ENCODE peak calls at places on chromosomes 2 and 18, in seven cellular contexts. Y is neuronal stem cell, S is IMR-90, D is H9, A is mesenchymal stem cell, W is trophoblast cell, O is H1. H is an unnamed sample.

GRCh38 chr2:96697476-96697875 is 42.4 kb downstream of the LMAN2L start:
- DNase-seq in O (no peak), S (no peak), Y (no peak), A (no peak), W (no peak), D (no peak), H (no peak)

GRCh38 chr2:96942907-96943632 is 43.3 kb downstream of the FAM178B start:
- DNase-seq in O (no peak), D (no peak), W (no peak), A (no peak), S (no peak), Y (no peak), H (no peak)

GRCh38 chr2:231170058-231170457 is 28.4 kb upstream of the ARMC9 start:
- DNase-seq in O (no peak), A (no peak), S (peak; percentile 52), D (no peak), Y (no peak), W (no peak), H (no peak)

GRCh38 chr2:64485961-64486360 is 32.0 kb downstream of the LGALSL start:
- DNase-seq in A (peak; percentile 17), W (no peak), D (no peak), S (no peak), O (no peak), Y (no peak), H (no peak)

GRCh38 chr2:219483451-219484342 is 15.0 kb upstream of the GMPPA start:
- DNase-seq in W (peak; percentile 27), Y (no peak), O (peak; percentile 72), D (no peak), S (no peak), A (no peak), H (no peak)

GRCh38 chr2:10347559-10347941 is 44.8 kb downstream of the HPCAL1 start:
- DNase-seq in O (no peak), Y (no peak), D (no peak), W (no peak), A (no peak), S (no peak), H (no peak)

GRCh38 chr18:63785031-63785430 is 9.8 kb downstream of the SERPINB7 start:
- DNase-seq in A (no peak), S (no peak), O (no peak), W (no peak), D (no peak), Y (no peak), H (no peak)

GRCh38 chr2:48568551-48568950 is 38.6 kb downstream of the STON1 start:
- DNase-seq in A (no peak), O (no peak), W (no peak), S (no peak), Y (no peak), D (no peak), H (no peak)

GRCh38 chr18:37717656-37718055 is 152.1 kb upstream of the CELF4 start:
- DNase-seq in O (no peak), W (no peak), D (no peak), Y (no peak), A (no peak), S (no peak), H (no peak)

GRCh38 chr2:181235683-181236459 is 221.3 kb upstream of the ITGA4 start:
- DNase-seq in S (no peak), A (no peak), D (no peak), W (no peak), O (no peak), Y (no peak), H (no peak)

GRCh38 chr2:138507267-138507666 is 5.7 kb downstream of the SPOPL start:
- DNase-seq in W (no peak), A (no peak), S (no peak), D (no peak), Y (no peak), O (no peak), H (no peak)

GRCh38 chr18:25604231-25604908 is 252.4 kb upstream of the ZNF521 start:
- DNase-seq in O (no peak), W (no peak), Y (no peak), A (no peak), D (no peak), S (no peak), H (no peak)
- H2BK5ac ChIP-seq in O (no peak overlapping the region), W (no peak overlapping the region), Y (no peak overlapping the region), A (no peak overlapping the region), D (no peak overlapping the region), S (no peak overlapping the region), H (no peak overlapping the region)

GRCh38 chr2:184815824-184816223 is 217.5 kb downstream of the ZNF804A start:
- DNase-seq in Y (no peak), D (no peak), A (no peak), W (no peak), O (no peak), S (no peak), H (no peak)

GRCh38 chr2:184814428-184814827 is 216.1 kb downstream of the ZNF804A start:
- DNase-seq in W (no peak), O (no peak), S (no peak), Y (no peak), A (no peak), D (no peak), H (peak; percentile 33)
- H3K4me2 ChIP-seq in W (no peak overlapping the region), O (no peak overlapping the region), S (no peak overlapping the region), Y (no peak overlapping the region), A (no peak overlapping the region), D (no peak overlapping the region), H (no peak overlapping the region)

GRCh38 chr2:33785201-33786106 is 186.4 kb upstream of the FAM98A start:
- DNase-seq in A (no peak), O (no peak), W (no peak), Y (no peak), D (no peak), S (peak; percentile 10), H (no peak)
- H2BK5ac ChIP-seq in A (no peak overlapping the region), O (no peak overlapping the region), W (no peak overlapping the region), Y (no peak overlapping the region), D (no peak overlapping the region), S (no peak overlapping the region), H (no peak overlapping the region)

DNA sequence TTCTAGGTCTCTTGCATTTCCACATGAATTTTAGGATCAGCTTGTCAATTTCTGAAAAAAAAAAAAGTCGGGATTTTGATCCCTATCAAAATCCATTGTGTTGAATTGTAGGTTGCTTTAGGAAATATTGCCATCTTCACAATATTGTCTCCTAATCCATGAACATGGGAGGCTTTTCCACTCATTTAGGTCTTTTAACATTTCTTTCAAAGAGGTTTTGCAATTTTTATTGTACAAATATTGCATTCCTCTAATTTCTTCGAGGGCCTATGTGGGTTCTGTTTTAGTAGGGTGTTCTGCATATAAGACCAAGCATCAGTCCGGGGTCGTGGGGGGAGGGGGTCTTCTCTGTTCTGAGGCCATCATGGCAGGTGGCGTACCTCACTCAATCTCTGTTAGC is 725 bp upstream of the LAMA3 start:
- DNase-seq in Y (no peak), O (no peak), A (no peak), D (no peak), W (no peak), S (no peak), H (no peak)
- H3K4me2 ChIP-seq in Y (peak overlapping the region; percentile 98), O (peak overlapping the region; percentile 82), A (peak overlapping the region; percentile 98), D (peak overlapping the region; percentile 47), W (no peak overlapping the region), S (no peak overlapping the region), H (no peak overlapping the region)

DNA sequence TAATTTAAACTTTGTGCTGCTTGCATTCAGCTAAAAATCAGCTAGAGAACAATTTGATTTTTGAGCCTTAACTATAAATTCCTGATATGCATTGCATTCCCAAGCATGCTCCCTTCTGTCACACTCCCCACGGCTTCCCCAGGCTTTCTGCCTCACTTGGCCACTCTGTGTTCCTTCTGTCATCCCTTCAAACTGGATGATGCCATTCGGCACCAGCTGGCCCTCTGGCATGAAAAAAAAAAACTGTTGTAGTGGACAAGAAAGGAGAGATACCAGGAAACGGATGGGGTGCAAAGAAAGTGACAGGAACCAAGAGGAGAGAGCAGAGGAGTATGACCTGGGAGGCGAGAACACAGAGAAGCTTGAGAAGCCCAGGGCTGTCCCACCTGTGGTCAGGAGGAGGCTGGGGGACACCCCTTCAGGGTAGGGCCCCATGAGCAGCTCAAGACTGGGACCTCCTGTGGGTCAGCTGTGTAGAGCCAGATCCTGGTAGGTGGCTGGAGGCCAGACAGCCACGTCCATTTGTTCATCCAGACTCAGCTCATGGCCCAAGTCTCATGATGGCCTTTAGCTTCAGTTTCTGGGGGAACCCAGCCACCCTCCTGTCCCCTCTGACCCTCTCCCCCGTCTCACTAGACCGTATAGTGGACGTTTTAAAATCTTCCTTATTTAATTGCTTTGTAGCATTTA is 211.8 kb downstream of the GBX2 start:
- DNase-seq in W (no peak), S (no peak), D (no peak), Y (no peak), O (no peak), A (no peak), H (no peak)
- H2BK5ac ChIP-seq in W (no peak overlapping the region), S (no peak overlapping the region), D (no peak overlapping the region), Y (no peak overlapping the region), O (no peak overlapping the region), A (no peak overlapping the region), H (no peak overlapping the region)

GRCh38 chr2:201059961-201060525 is 11.4 kb downstream of the HYCC2 start:
- DNase-seq in Y (no peak), S (no peak), W (no peak), O (no peak), D (no peak), A (no peak), H (peak; percentile 58)
- H3K4me2 ChIP-seq in Y (no peak overlapping the region), S (no peak overlapping the region), W (no peak overlapping the region), O (no peak overlapping the region), D (no peak overlapping the region), A (no peak overlapping the region), H (no peak overlapping the region)

GRCh38 chr2:225041871-225042799 is at the start of gene DOCK10:
- DNase-seq in O (peak; percentile 58), D (peak; percentile 38), S (peak; percentile 69), W (no peak), A (peak; percentile 42), Y (peak; percentile 24), H (peak; percentile 23)
- H2BK5ac ChIP-seq in O (no peak within 1 kb of the TSS), D (no peak within 1 kb of the TSS), S (peak within 1 kb of the TSS; percentile 61), W (no peak within 1 kb of the TSS), A (no peak within 1 kb of the TSS), Y (no peak within 1 kb of the TSS), H (no peak within 1 kb of the TSS)

GRCh38 chr2:17916584-17916983 is 38.1 kb downstream of the KCNS3 start:
- DNase-seq in W (no peak), A (no peak), Y (no peak), S (no peak), D (no peak), O (no peak), H (no peak)
- H3K4me2 ChIP-seq in W (no peak overlapping the region), A (no peak overlapping the region), Y (no peak overlapping the region), S (no peak overlapping the region), D (no peak overlapping the region), O (peak overlapping the region; percentile 7), H (no peak overlapping the region)

GRCh38 chr2:165074323-165074722 is 119.0 kb upstream of the SLC38A11 start:
- DNase-seq in D (no peak), W (no peak), Y (no peak), S (no peak), A (no peak), O (no peak), H (no peak)
- H2BK5ac ChIP-seq in D (no peak overlapping the region), W (no peak overlapping the region), Y (peak overlapping the region; percentile 57), S (no peak overlapping the region), A (no peak overlapping the region), O (no peak overlapping the region), H (no peak overlapping the region)

H was measured in mesendoderm.